ENCODE peak calls at places on chromosomes 6 and 20, in five cellular contexts. F is head of caudate nucleus, U is T-cell, V is foreskin fibroblast, S is neural progenitor cell. H is an unnamed sample.

GRCh38 chr6:36266913-36267644 is 2.8 kb upstream of the PNPLA1 start:
- DNase-seq in F (no peak), U (no peak), V (peak), S (no peak), H (no peak)

GRCh38 chr6:105482227-105482839 is 79.5 kb upstream of the PREP start:
- DNase-seq in F (no peak), U (no peak), V (peak), S (no peak), H (no peak)

GRCh38 chr6:3466488-3467219 is 9.8 kb upstream of the SLC22A23 start:
- DNase-seq in F (no peak), U (no peak), V (no peak), S (no peak), H (no peak)

GRCh38 chr20:44805991-44806729 is 4.2 kb downstream of the RIMS4 start:
- DNase-seq in F (peak), U (no peak), V (peak), S (peak), H (peak)

GRCh38 chr20:57361517-57361916 is 10.5 kb downstream of the RAE1 start:
- DNase-seq in F (no peak), U (no peak), V (peak), S (no peak), H (peak)

GRCh38 chr6:89385156-89385667 is 26.9 kb downstream of the RRAGD start:
- DNase-seq in F (no peak), U (no peak), V (no peak), S (no peak), H (peak)

GRCh38 chr6:104324305-104324704 is 535.4 kb downstream of the HACE1 start:
- DNase-seq in F (no peak), U (no peak), V (no peak), S (no peak), H (no peak)

GRCh38 chr6:53347250-53347920 is 1.4 kb downstream of the ELOVL5 start:
- DNase-seq in F (no peak), U (peak), V (peak), S (no peak), H (peak)

GRCh38 chr6:53811082-53811481 is 16.3 kb downstream of the LRRC1 start:
- DNase-seq in F (no peak), U (no peak), V (no peak), S (no peak), H (no peak)

H was measured in HCEC 1CT.